ENCODE peak calls at places on chromosomes 5 and 9, in seven cellular contexts. One of them, this sample, is unnamed.

GRCh38 chr9:1366300-1366699 is 316.1 kb downstream of the DMRT2 start:
- DNase-seq in NCI-H2029 treated with DMSO at 0.1 percent for 48 hours: no peak
- DNase-seq in AG10803: no peak
- DNase-seq in right cardiac atrium: no peak
- DNase-seq in COR-L47: no peak
- DNase-seq in mesenteric fat pad: no peak
- DNase-seq in HuH-7.5: no peak
- DNase-seq in this sample: no peak

GRCh38 chr5:173530547-173530946 is 85.9 kb downstream of the BOD1 start:
- DNase-seq in NCI-H2029 treated with DMSO at 0.1 percent for 48 hours: no peak
- DNase-seq in AG10803: no peak
- DNase-seq in right cardiac atrium: no peak
- DNase-seq in COR-L47: no peak
- DNase-seq in mesenteric fat pad: no peak
- DNase-seq in HuH-7.5: no peak
- DNase-seq in this sample: no peak

GRCh38 chr9:109107402-109108240 is 12.1 kb downstream of the TMEM245 start:
- DNase-seq in NCI-H2029 treated with DMSO at 0.1 percent for 48 hours: peak; percentile 56
- DNase-seq in AG10803: peak; percentile 58
- DNase-seq in right cardiac atrium: no peak
- DNase-seq in COR-L47: no peak
- DNase-seq in mesenteric fat pad: no peak
- DNase-seq in HuH-7.5: no peak
- DNase-seq in this sample: no peak

GRCh38 chr9:38687389-38687842 is 32.5 kb downstream of the FAM240B start:
- DNase-seq in NCI-H2029 treated with DMSO at 0.1 percent for 48 hours: no peak
- DNase-seq in AG10803: no peak
- DNase-seq in right cardiac atrium: peak; percentile 59
- DNase-seq in COR-L47: no peak
- DNase-seq in mesenteric fat pad: no peak
- DNase-seq in HuH-7.5: peak; percentile 34
- DNase-seq in this sample: peak; percentile 82

GRCh38 chr5:142290574-142291299 is 34.1 kb downstream of the SPRY4 start:
- DNase-seq in NCI-H2029 treated with DMSO at 0.1 percent for 48 hours: peak; percentile 95
- DNase-seq in AG10803: peak; percentile 48
- DNase-seq in right cardiac atrium: no peak
- DNase-seq in COR-L47: no peak
- DNase-seq in mesenteric fat pad: no peak
- DNase-seq in HuH-7.5: no peak
- DNase-seq in this sample: no peak

GRCh38 chr5:57889558-57889957 is 406.9 kb upstream of the ACTBL2 start:
- DNase-seq in NCI-H2029 treated with DMSO at 0.1 percent for 48 hours: no peak
- DNase-seq in AG10803: peak; percentile 91
- DNase-seq in right cardiac atrium: no peak
- DNase-seq in COR-L47: peak; percentile 40
- DNase-seq in mesenteric fat pad: no peak
- DNase-seq in HuH-7.5: peak; percentile 6
- DNase-seq in this sample: peak; percentile 11

GRCh38 chr9:70438341-70438924 is 24.0 kb upstream of the KLF9 start:
- DNase-seq in NCI-H2029 treated with DMSO at 0.1 percent for 48 hours: no peak
- DNase-seq in AG10803: peak; percentile 28
- DNase-seq in right cardiac atrium: peak; percentile 77
- DNase-seq in COR-L47: no peak
- DNase-seq in mesenteric fat pad: no peak
- DNase-seq in HuH-7.5: no peak
- DNase-seq in this sample: peak; percentile 85

GRCh38 chr5:159786901-159787691 is 129.2 kb upstream of the ADRA1B start:
- DNase-seq in NCI-H2029 treated with DMSO at 0.1 percent for 48 hours: no peak
- DNase-seq in AG10803: peak; percentile 84
- DNase-seq in right cardiac atrium: peak; percentile 39
- DNase-seq in COR-L47: no peak
- DNase-seq in mesenteric fat pad: no peak
- DNase-seq in HuH-7.5: no peak
- DNase-seq in this sample: peak; percentile 19

GRCh38 chr5:134503937-134504437 is 21.5 kb upstream of the JADE2 start:
- DNase-seq in NCI-H2029 treated with DMSO at 0.1 percent for 48 hours: no peak
- DNase-seq in AG10803: peak; percentile 65
- DNase-seq in right cardiac atrium: no peak
- DNase-seq in COR-L47: no peak
- DNase-seq in mesenteric fat pad: peak; percentile 39
- DNase-seq in HuH-7.5: no peak
- DNase-seq in this sample: no peak

GRCh38 chr5:168317521-168318147 is 26.2 kb downstream of the WWC1 start:
- DNase-seq in NCI-H2029 treated with DMSO at 0.1 percent for 48 hours: peak; percentile 93
- DNase-seq in AG10803: peak; percentile 92
- DNase-seq in right cardiac atrium: peak; percentile 34
- DNase-seq in COR-L47: no peak
- DNase-seq in mesenteric fat pad: no peak
- DNase-seq in HuH-7.5: peak; percentile 61
- DNase-seq in this sample: no peak

GRCh38 chr9:95648225-95648624 is 131.5 kb upstream of the PTCH1 start:
- DNase-seq in NCI-H2029 treated with DMSO at 0.1 percent for 48 hours: no peak
- DNase-seq in AG10803: no peak
- DNase-seq in right cardiac atrium: no peak
- DNase-seq in COR-L47: no peak
- DNase-seq in mesenteric fat pad: no peak
- DNase-seq in HuH-7.5: no peak
- DNase-seq in this sample: no peak

GRCh38 chr5:169970911-169971436 is 9.3 kb downstream of the INSYN2B start:
- DNase-seq in NCI-H2029 treated with DMSO at 0.1 percent for 48 hours: no peak
- DNase-seq in AG10803: peak; percentile 84
- DNase-seq in right cardiac atrium: peak; percentile 33
- DNase-seq in COR-L47: no peak
- DNase-seq in mesenteric fat pad: no peak
- DNase-seq in HuH-7.5: no peak
- DNase-seq in this sample: no peak

GRCh38 chr9:137021979-137022619 is 5.9 kb downstream of the ABCA2 start:
- DNase-seq in NCI-H2029 treated with DMSO at 0.1 percent for 48 hours: peak; percentile 76
- DNase-seq in AG10803: peak; percentile 35
- DNase-seq in right cardiac atrium: no peak
- DNase-seq in COR-L47: peak; percentile 19
- DNase-seq in mesenteric fat pad: no peak
- DNase-seq in HuH-7.5: peak; percentile 87
- DNase-seq in this sample: peak; percentile 97

GRCh38 chr5:55853818-55854217 is 2.7 kb downstream of the IL31RA start:
- DNase-seq in NCI-H2029 treated with DMSO at 0.1 percent for 48 hours: no peak
- DNase-seq in AG10803: peak; percentile 57
- DNase-seq in right cardiac atrium: no peak
- DNase-seq in COR-L47: no peak
- DNase-seq in mesenteric fat pad: no peak
- DNase-seq in HuH-7.5: no peak
- DNase-seq in this sample: no peak

GRCh38 chr5:73433982-73434342 is 14.6 kb downstream of the FOXD1 start:
- DNase-seq in NCI-H2029 treated with DMSO at 0.1 percent for 48 hours: peak; percentile 30
- DNase-seq in AG10803: peak; percentile 90
- DNase-seq in right cardiac atrium: no peak
- DNase-seq in COR-L47: no peak
- DNase-seq in mesenteric fat pad: no peak
- DNase-seq in HuH-7.5: no peak
- DNase-seq in this sample: no peak

GRCh38 chr5:116358015-116358523 is 216.6 kb downstream of the SEMA6A start:
- DNase-seq in NCI-H2029 treated with DMSO at 0.1 percent for 48 hours: no peak
- DNase-seq in AG10803: no peak
- DNase-seq in right cardiac atrium: no peak
- DNase-seq in COR-L47: no peak
- DNase-seq in mesenteric fat pad: no peak
- DNase-seq in HuH-7.5: no peak
- DNase-seq in this sample: no peak

GRCh38 chr9:134475051-134475790 is 149.0 kb downstream of the RXRA start:
- DNase-seq in NCI-H2029 treated with DMSO at 0.1 percent for 48 hours: no peak
- DNase-seq in AG10803: peak; percentile 87
- DNase-seq in right cardiac atrium: peak; percentile 82
- DNase-seq in COR-L47: no peak
- DNase-seq in mesenteric fat pad: no peak
- DNase-seq in HuH-7.5: no peak
- DNase-seq in this sample: peak; percentile 63